ENCODE peak calls at places on chromosomes 13 and 19, in six cellular contexts. R, C, W, Y, B and I are unnamed samples.

GRCh38 chr19:46862504-46862835 is 1.7 kb downstream of the ARHGAP35 start:
- DNase-seq in R (no peak), C (no peak), W (no peak), Y (no peak), B (no peak), I (no peak)

GRCh38 chr13:49749852-49750251 is 42.6 kb downstream of the KPNA3 start:
- DNase-seq in R (no peak), C (peak; percentile 37), W (no peak), Y (no peak), B (no peak), I (no peak)

GRCh38 chr13:49292742-49293498 is 45.2 kb downstream of the CDADC1 start:
- DNase-seq in R (no peak), C (peak; percentile 80), W (no peak), Y (no peak), B (no peak), I (no peak)

GRCh38 chr13:76976488-76976887 is 15.4 kb upstream of the CLN5 start:
- DNase-seq in R (no peak), C (peak; percentile 87), W (no peak), Y (no peak), B (no peak), I (no peak)

GRCh38 chr19:38538793-38539528 is 78.8 kb downstream of the MAP4K1 start:
- DNase-seq in R (no peak), C (peak; percentile 7), W (no peak), Y (no peak), B (no peak), I (no peak)

GRCh38 chr13:91351123-91351522 is 3.6 kb downstream of the MIR17HG start:
- DNase-seq in R (no peak), C (no peak), W (no peak), Y (no peak), B (no peak), I (no peak)

GRCh38 chr19:45125975-45126493 is 33.1 kb downstream of the PPP1R37 start:
- DNase-seq in R (no peak), C (peak; percentile 30), W (peak; percentile 46), Y (peak; percentile 64), B (peak; percentile 27), I (peak; percentile 53)

GRCh38 chr19:23699521-23699860 is 12.5 kb upstream of the ZNF675 start:
- DNase-seq in R (no peak), C (no peak), W (no peak), Y (no peak), B (no peak), I (no peak)